ENCODE peak calls at places on chromosomes 7 and 10, in nine cellular contexts. I is hypothalamus; J is AG04450; B is iPS-NIHi11; T is Peyer's patch; Y is neural crest cell; P is D341Med; M is effector memory CD8-positive, alpha-beta T cell; A is activated naive CD4-positive, alpha-beta T cell treated with anti-CD3 and anti-CD28 coated beads, Interleukin-2, amount 50 U/mL, for 72 hours. X is an unnamed sample.

GRCh38 chr7:17339139-17339538 is 40.7 kb downstream of the AHR start:
- DNase-seq in M (no peak), I (no peak), P (no peak), A (no peak), B (no peak), Y (no peak), T (no peak), J (no peak), X (no peak)

GRCh38 chr10:62610649-62611229 is 193.8 kb upstream of the ADO start:
- DNase-seq in J (no peak), M (peak; percentile 75), Y (peak; percentile 62), I (no peak), T (peak; percentile 67), B (peak; percentile 82), P (peak; percentile 79), A (peak; percentile 66), X (no peak)

GRCh38 chr7:15954671-15955354 is 268.3 kb upstream of the MEOX2 start:
- DNase-seq in J (no peak), T (no peak), Y (no peak), B (no peak), A (no peak), I (no peak), P (no peak), M (no peak), X (no peak)

GRCh38 chr7:90516257-90516656 is 46.8 kb downstream of the PTTG1IP2 start:
- DNase-seq in B (no peak), I (no peak), P (no peak), A (no peak), Y (no peak), M (no peak), J (no peak), T (no peak), X (no peak)

GRCh38 chr7:98922392-98923107 is 44.2 kb downstream of the TRRAP start:
- DNase-seq in B (no peak), P (no peak), J (peak; percentile 41), M (no peak), I (no peak), Y (no peak), A (no peak), T (no peak), X (peak; percentile 92)

GRCh38 chr10:44724415-44725174 is 186.5 kb upstream of the TMEM72 start:
- DNase-seq in A (no peak), P (no peak), Y (no peak), I (no peak), T (no peak), J (no peak), B (no peak), M (no peak), X (no peak)

GRCh38 chr10:100342627-100342972 is 4.4 kb upstream of the SCD start:
- DNase-seq in Y (no peak), P (no peak), M (no peak), J (no peak), T (no peak), A (no peak), B (no peak), I (no peak), X (no peak)

GRCh38 chr7:50824882-50825281 is 42.2 kb upstream of the GRB10 start:
- DNase-seq in J (no peak), M (no peak), A (no peak), B (no peak), I (no peak), T (no peak), Y (no peak), P (no peak), X (no peak)

GRCh38 chr10:79982486-79982800 is 33.5 kb upstream of the SFTPD start:
- DNase-seq in M (no peak), P (no peak), T (no peak), A (no peak), Y (no peak), J (no peak), B (no peak), I (no peak), X (no peak)

GRCh38 chr10:107011113-107011512 is 153.4 kb downstream of the SORCS1 start:
- DNase-seq in B (no peak), M (no peak), T (no peak), A (no peak), I (no peak), P (no peak), J (no peak), Y (no peak), X (no peak)

GRCh38 chr7:4123823-4124222 is 558.3 kb upstream of the FOXK1 start:
- DNase-seq in I (no peak), P (no peak), A (no peak), J (no peak), M (no peak), Y (no peak), T (no peak), B (no peak), X (no peak)

GRCh38 chr10:93876391-93876790 is 17.4 kb upstream of the SLC35G1 start:
- DNase-seq in P (no peak), Y (no peak), B (no peak), M (no peak), T (no peak), J (no peak), I (no peak), A (no peak), X (no peak)

GRCh38 chr7:112089551-112089950 is 116.6 kb downstream of the DOCK4 start:
- DNase-seq in I (no peak), Y (no peak), M (no peak), T (no peak), P (no peak), J (no peak), A (no peak), B (no peak), X (no peak)

GRCh38 chr7:81210092-81211064 is 291.5 kb upstream of the SEMA3C start:
- DNase-seq in I (no peak), B (no peak), A (no peak), J (no peak), Y (no peak), T (no peak), P (no peak), M (no peak), X (no peak)

GRCh38 chr7:4025694-4026615 is 656.1 kb upstream of the FOXK1 start:
- DNase-seq in P (no peak), A (no peak), J (no peak), T (no peak), Y (no peak), M (no peak), B (no peak), I (no peak), X (no peak)

GRCh38 chr7:70585071-70585470 is 546.9 kb upstream of the GALNT17 start:
- DNase-seq in M (no peak), Y (no peak), A (no peak), I (no peak), P (no peak), B (peak; percentile 57), T (no peak), J (no peak), X (no peak)

GRCh38 chr7:117750612-117751563 is 122.4 kb downstream of the CTTNBP2 start:
- DNase-seq in I (no peak), P (no peak), J (no peak), A (no peak), T (no peak), M (no peak), Y (no peak), B (no peak), X (no peak)

GRCh38 chr7:15922002-15922401 is 235.5 kb upstream of the MEOX2 start:
- DNase-seq in J (no peak), B (no peak), T (no peak), I (no peak), Y (no peak), P (no peak), M (no peak), A (no peak), X (no peak)

GRCh38 chr10:110535958-110536891 is 31.3 kb upstream of the SMC3 start:
- DNase-seq in I (no peak), A (peak; percentile 89), M (peak; percentile 37), B (no peak), Y (no peak), T (peak; percentile 54), P (no peak), J (peak; percentile 61), X (peak; percentile 31)

GRCh38 chr10:33260403-33261239 is 73.8 kb downstream of the NRP1 start:
- DNase-seq in Y (no peak), B (no peak), T (no peak), I (no peak), J (no peak), M (no peak), P (no peak), A (no peak), X (no peak)

GRCh38 chr7:75649462-75649861 is 89.3 kb downstream of the HIP1 start:
- DNase-seq in B (no peak), P (no peak), A (no peak), T (no peak), J (no peak), I (no peak), M (no peak), Y (no peak), X (peak; percentile 83)

GRCh38 chr10:28241766-28242399 is 61.0 kb downstream of the MPP7 start:
- DNase-seq in I (no peak), M (peak; percentile 46), A (no peak), B (peak; percentile 66), Y (peak; percentile 56), J (peak; percentile 33), P (peak; percentile 51), T (no peak), X (no peak)

GRCh38 chr7:148031816-148032215 is 558.8 kb upstream of the C7orf33 start:
- DNase-seq in T (no peak), M (no peak), B (no peak), A (no peak), P (peak; percentile 76), J (no peak), Y (no peak), I (no peak), X (no peak)

GRCh38 chr7:19111474-19112143 is 5.8 kb downstream of the TWIST1 start:
- DNase-seq in B (no peak), P (no peak), J (no peak), I (no peak), T (no peak), A (no peak), M (no peak), Y (no peak), X (no peak)

GRCh38 chr10:124239666-124240065 is 146.3 kb upstream of the CHST15 start:
- DNase-seq in P (no peak), T (no peak), A (no peak), Y (no peak), I (no peak), M (no peak), B (no peak), J (no peak), X (peak; percentile 39)

GRCh38 chr10:43264987-43265798 is 1.7 kb downstream of the RASGEF1A start:
- DNase-seq in M (no peak), T (peak; percentile 10), I (no peak), P (peak; percentile 36), J (no peak), A (no peak), Y (no peak), B (no peak), X (no peak)

X was measured in right lobe of liver.